ENCODE peak calls at places on chromosomes 5 and 9, in four cellular contexts. One of them, this sample, is unnamed.

GRCh38 chr9:126852289-126852688 is 8.2 kb upstream of the ZBTB34 start:
- DNase-seq in astrocyte: no peak
- DNase-seq in lung: no peak
- DNase-seq in AG04450: no peak
- DNase-seq in this sample: no peak

GRCh38 chr5:164708831-164709230 is 1203.4 kb downstream of the MAT2B start:
- DNase-seq in lung: no peak
- DNase-seq in astrocyte: no peak
- DNase-seq in AG04450: no peak
- DNase-seq in this sample: no peak

GRCh38 chr5:91288517-91288916 is 94.6 kb downstream of the ARRDC3 start:
- DNase-seq in lung: no peak
- DNase-seq in astrocyte: no peak
- DNase-seq in AG04450: no peak
- DNase-seq in this sample: no peak

GRCh38 chr5:148267972-148268371 is 622 bp upstream of the SPINK13 start:
- DNase-seq in lung: no peak
- DNase-seq in AG04450: no peak
- DNase-seq in astrocyte: no peak
- DNase-seq in this sample: no peak

GRCh38 chr9:106288689-106289088 is 574.3 kb upstream of the ZNF462 start:
- DNase-seq in astrocyte: no peak
- DNase-seq in AG04450: no peak
- DNase-seq in lung: no peak
- DNase-seq in this sample: no peak

GRCh38 chr9:133711428-133712220 is 26.5 kb downstream of the SARDH start:
- DNase-seq in lung: no peak
- DNase-seq in AG04450: peak; percentile 37
- DNase-seq in astrocyte: peak; percentile 76
- DNase-seq in this sample: no peak

GRCh38 chr5:10744681-10745080 is 16.4 kb downstream of the DAP start:
- DNase-seq in AG04450: no peak
- DNase-seq in lung: no peak
- DNase-seq in astrocyte: no peak
- DNase-seq in this sample: no peak

GRCh38 chr9:112299514-112299913 is 33.9 kb downstream of the PTBP3 start:
- DNase-seq in lung: no peak
- DNase-seq in AG04450: no peak
- DNase-seq in astrocyte: peak; percentile 43
- DNase-seq in this sample: no peak

GRCh38 chr9:36728651-36729520 is 156.2 kb downstream of the MELK start:
- DNase-seq in lung: peak; percentile 50
- DNase-seq in astrocyte: peak; percentile 32
- DNase-seq in AG04450: peak; percentile 66
- DNase-seq in this sample: peak; percentile 55

GRCh38 chr5:175464414-175465233 is 13.7 kb upstream of the SFXN1 start:
- DNase-seq in AG04450: no peak
- DNase-seq in lung: peak; percentile 47
- DNase-seq in astrocyte: no peak
- DNase-seq in this sample: no peak

GRCh38 chr5:11105706-11106105 is 344.7 kb upstream of the DAP start:
- DNase-seq in AG04450: no peak
- DNase-seq in astrocyte: no peak
- DNase-seq in lung: no peak
- DNase-seq in this sample: no peak

GRCh38 chr9:121672213-121672612 is 20.8 kb downstream of the DAB2IP start:
- DNase-seq in lung: no peak
- DNase-seq in astrocyte: no peak
- DNase-seq in AG04450: no peak
- DNase-seq in this sample: peak; percentile 71

GRCh38 chr5:15737036-15737821 is 237.2 kb downstream of the FBXL7 start:
- DNase-seq in lung: no peak
- DNase-seq in AG04450: no peak
- DNase-seq in astrocyte: no peak
- DNase-seq in this sample: no peak

GRCh38 chr5:8842906-8843590 is 702.8 kb downstream of the SEMA5A start:
- DNase-seq in lung: no peak
- DNase-seq in AG04450: no peak
- DNase-seq in astrocyte: no peak
- DNase-seq in this sample: peak; percentile 71

GRCh38 chr5:99724732-99725131 is 795.9 kb upstream of the CHD1 start:
- DNase-seq in astrocyte: no peak
- DNase-seq in lung: no peak
- DNase-seq in AG04450: no peak
- DNase-seq in this sample: no peak

GRCh38 chr5:55538621-55539020 is 3.9 kb upstream of the PLPP1 start:
- DNase-seq in astrocyte: no peak
- DNase-seq in AG04450: no peak
- DNase-seq in lung: no peak
- DNase-seq in this sample: no peak
- H3K27ac ChIP-seq in astrocyte: no peak overlapping the region
- H3K27ac ChIP-seq in AG04450: no peak overlapping the region
- H3K27ac ChIP-seq in lung: no peak overlapping the region
- H3K27ac ChIP-seq in this sample: peak overlapping the region; percentile 67

DNA sequence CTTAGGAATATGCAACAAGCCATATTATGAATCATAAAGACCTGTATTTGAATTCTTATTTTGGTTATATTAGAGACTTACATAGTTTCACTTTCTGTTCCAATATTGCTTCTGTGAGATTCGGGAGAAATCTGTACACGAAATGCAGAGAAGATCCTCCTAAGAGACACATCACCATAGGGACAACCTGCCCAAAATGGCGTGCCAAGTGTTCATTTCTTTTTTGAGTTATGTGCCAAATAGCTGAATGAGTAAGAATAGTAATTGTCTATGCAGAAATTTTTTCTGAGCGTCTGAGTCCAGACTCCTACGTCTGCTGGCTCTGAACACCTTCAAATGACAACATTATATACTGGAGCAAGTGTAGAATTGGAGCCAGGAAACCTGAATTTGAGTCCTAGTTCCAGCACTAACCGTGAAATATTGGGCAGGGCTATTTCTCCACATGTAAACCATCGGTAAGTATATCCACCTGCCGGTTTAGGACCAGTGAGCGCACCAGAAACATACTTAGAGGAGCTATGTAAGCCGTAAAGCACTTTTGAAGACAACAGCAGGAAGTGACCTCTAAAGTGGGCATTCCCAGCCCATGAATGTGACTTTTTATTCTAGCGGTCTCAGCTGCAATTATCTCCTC is 163.9 kb upstream of the DMRT1 start:
- DNase-seq in AG04450: no peak
- DNase-seq in astrocyte: peak; percentile 62
- DNase-seq in lung: peak; percentile 28
- DNase-seq in this sample: no peak
- H3K27ac ChIP-seq in AG04450: no peak overlapping the region
- H3K27ac ChIP-seq in astrocyte: peak overlapping the region; percentile 4
- H3K27ac ChIP-seq in lung: peak overlapping the region; percentile 72
- H3K27ac ChIP-seq in this sample: peak overlapping the region; percentile 66

DNA sequence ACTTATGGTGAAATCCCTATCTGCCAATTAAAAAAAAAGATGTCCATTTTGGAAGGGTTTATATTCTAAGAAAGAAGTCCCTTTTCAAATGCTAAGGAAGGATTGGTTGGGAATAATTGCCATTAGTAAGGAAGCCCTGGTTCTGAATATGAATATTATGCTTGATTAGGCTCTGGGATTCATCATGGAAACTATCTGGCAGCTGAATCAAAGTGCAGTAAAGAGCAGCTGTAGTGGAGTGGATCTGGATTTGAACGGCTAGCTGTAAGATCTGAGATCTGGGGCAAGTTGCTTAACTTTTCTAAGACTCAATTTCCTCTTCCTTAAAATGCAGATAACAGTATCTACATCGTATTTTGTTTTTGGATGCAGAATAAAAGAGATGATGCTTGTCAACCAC is 10.5 kb downstream of the IL12B start:
- DNase-seq in lung: no peak
- DNase-seq in astrocyte: no peak
- DNase-seq in AG04450: no peak
- DNase-seq in this sample: no peak
- H3K27ac ChIP-seq in lung: no peak overlapping the region
- H3K27ac ChIP-seq in astrocyte: no peak overlapping the region
- H3K27ac ChIP-seq in AG04450: no peak overlapping the region
- H3K27ac ChIP-seq in this sample: no peak overlapping the region

DNA sequence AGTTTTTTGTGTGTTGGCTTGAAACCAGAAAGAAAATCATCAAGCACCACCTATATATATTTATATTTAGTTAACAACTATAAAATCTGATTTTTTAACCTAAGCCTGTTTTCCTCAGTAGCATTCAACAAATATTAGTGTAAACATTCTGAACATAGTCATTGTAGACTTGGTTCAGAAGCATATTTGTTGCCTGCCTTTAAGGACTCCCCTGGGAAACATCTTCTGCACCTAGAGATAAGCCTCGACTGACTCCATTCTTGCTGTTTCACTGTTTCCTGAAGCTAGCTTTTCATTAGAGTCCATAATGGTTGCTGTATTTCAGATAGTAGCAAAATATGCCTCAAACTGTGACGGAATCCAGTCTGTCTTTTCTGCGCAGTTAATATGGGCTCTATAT is 123.5 kb downstream of the TRIO start:
- DNase-seq in lung: no peak
- DNase-seq in astrocyte: no peak
- DNase-seq in AG04450: no peak
- DNase-seq in this sample: no peak
- H3K27ac ChIP-seq in lung: no peak overlapping the region
- H3K27ac ChIP-seq in astrocyte: peak overlapping the region; percentile 98
- H3K27ac ChIP-seq in AG04450: peak overlapping the region; percentile 58
- H3K27ac ChIP-seq in this sample: no peak overlapping the region

DNA sequence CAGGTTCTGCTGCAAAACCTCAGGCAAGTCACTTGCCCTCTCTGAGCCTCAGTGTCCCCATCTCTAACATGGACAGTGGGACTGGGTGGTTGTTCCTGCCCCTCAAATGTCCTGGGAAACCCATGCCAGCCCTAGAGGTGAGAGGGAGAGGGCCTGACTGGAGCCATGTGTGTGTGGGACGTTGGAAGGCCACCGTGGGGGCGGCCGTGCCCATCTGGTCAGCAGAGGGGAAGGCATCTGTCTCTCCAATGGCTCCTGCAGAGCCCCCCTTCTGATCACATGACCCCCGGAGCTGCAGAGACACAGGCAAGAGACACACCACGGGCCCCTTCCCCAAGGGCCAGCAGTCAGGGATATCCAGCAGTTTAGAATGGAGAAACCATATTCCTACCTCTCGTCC is 1.7 kb downstream of the DNM1 start:
- DNase-seq in astrocyte: no peak
- DNase-seq in AG04450: no peak
- DNase-seq in lung: no peak
- DNase-seq in this sample: no peak
- H3K27ac ChIP-seq in astrocyte: no peak overlapping the region
- H3K27ac ChIP-seq in AG04450: no peak overlapping the region
- H3K27ac ChIP-seq in lung: no peak overlapping the region
- H3K27ac ChIP-seq in this sample: peak overlapping the region; percentile 49

DNA sequence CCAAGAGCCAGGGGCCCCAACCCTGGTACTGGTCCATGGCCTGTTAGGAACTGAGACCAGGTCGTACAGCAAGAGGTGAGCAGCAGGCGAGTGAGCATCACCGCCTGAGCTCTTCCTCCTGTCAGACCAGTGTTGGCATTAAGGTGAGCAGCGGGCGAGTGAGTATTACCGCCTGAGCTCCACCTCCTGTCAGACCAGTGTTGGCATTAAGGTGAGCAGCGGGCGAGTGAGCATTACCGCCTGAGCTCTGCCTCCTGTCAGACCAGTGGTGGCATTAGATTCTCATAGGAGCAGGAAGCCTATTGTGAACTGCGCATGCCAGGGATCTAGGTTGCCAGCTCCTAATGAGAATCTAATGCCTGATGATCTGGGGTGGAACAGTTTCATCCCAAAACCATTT is 31.0 kb upstream of the UBE2QL1 start:
- DNase-seq in astrocyte: no peak
- DNase-seq in lung: no peak
- DNase-seq in AG04450: no peak
- DNase-seq in this sample: no peak
- H3K27ac ChIP-seq in astrocyte: no peak overlapping the region
- H3K27ac ChIP-seq in lung: no peak overlapping the region
- H3K27ac ChIP-seq in AG04450: no peak overlapping the region
- H3K27ac ChIP-seq in this sample: no peak overlapping the region

DNA sequence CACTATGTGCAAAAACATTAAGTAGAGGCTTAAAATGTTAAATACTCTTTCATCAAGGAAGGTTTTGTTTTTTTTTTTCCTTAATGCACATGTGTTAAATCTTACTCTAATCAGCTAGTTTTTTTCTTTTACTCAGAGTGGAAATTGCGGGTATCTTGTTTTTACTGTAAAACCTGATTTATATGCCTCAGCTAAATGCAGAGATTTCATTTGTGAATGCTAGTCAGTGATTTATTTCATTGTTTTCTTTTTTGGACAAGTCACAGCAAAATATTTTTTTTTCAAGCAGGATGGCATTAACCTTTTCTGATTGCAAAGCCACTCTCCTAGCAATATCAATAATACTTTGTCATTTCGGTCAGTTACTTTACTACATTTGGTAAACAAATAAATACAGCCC is 579.0 kb upstream of the ZNF608 start:
- DNase-seq in AG04450: no peak
- DNase-seq in astrocyte: no peak
- DNase-seq in lung: no peak
- DNase-seq in this sample: no peak
- H3K27ac ChIP-seq in AG04450: no peak overlapping the region
- H3K27ac ChIP-seq in astrocyte: no peak overlapping the region
- H3K27ac ChIP-seq in lung: no peak overlapping the region
- H3K27ac ChIP-seq in this sample: no peak overlapping the region